ENCODE peak calls at places on chromosomes 3 and 15, in four cellular contexts. D is bronchial epithelial cell, R is GM12864, N is IMR-90. M is an unnamed sample.

GRCh38 chr3:78875851-78876250 is 891.9 kb downstream of the ROBO1 start:
- DNase-seq in R (no peak), D (peak; percentile 71), N (peak; percentile 51), M (no peak)

GRCh38 chr15:70796516-70797310 is 33.4 kb upstream of the UACA start:
- DNase-seq in D (no peak), R (no peak), N (no peak), M (no peak)

GRCh38 chr15:93274276-93274675 is 185.3 kb upstream of the RGMA start:
- DNase-seq in R (no peak), D (no peak), N (no peak), M (no peak)

GRCh38 chr3:87161486-87161885 is 65.6 kb upstream of the CHMP2B start:
- DNase-seq in D (no peak), N (no peak), R (no peak), M (no peak)

GRCh38 chr3:14425574-14426304 is 23.3 kb downstream of the SLC6A6 start:
- DNase-seq in R (peak; percentile 53), D (peak; percentile 36), N (no peak), M (peak; percentile 54)

GRCh38 chr15:87661481-87661880 is 595.1 kb downstream of the NTRK3 start:
- DNase-seq in N (no peak), R (no peak), D (peak; percentile 8), M (no peak)

GRCh38 chr3:47647550-47647949 is 68.9 kb upstream of the CSPG5 start:
- DNase-seq in D (no peak), N (no peak), R (no peak), M (no peak)

GRCh38 chr3:191065183-191065805 is 133.7 kb upstream of the OSTN start:
- DNase-seq in N (peak; percentile 80), D (peak; percentile 85), R (no peak), M (no peak)

GRCh38 chr15:70976856-70977255 is 84.2 kb downstream of the LRRC49 start:
- DNase-seq in N (peak; percentile 87), R (no peak), D (peak; percentile 23), M (no peak)

GRCh38 chr3:78742041-78742440 is 1025.8 kb downstream of the ROBO1 start:
- DNase-seq in N (no peak), D (no peak), R (no peak), M (no peak)

GRCh38 chr3:42110631-42111030 is 19.5 kb downstream of the TRAK1 start:
- DNase-seq in R (no peak), N (no peak), D (no peak), M (no peak)

GRCh38 chr15:68283401-68283800 is 5.9 kb downstream of the FEM1B start:
- DNase-seq in N (no peak), R (no peak), D (no peak), M (no peak)

GRCh38 chr3:65569845-65570405 is 468.8 kb downstream of the MAGI1 start:
- DNase-seq in N (no peak), D (peak; percentile 7), R (no peak), M (no peak)
- TF ChIP-seq CTCF in N (peak; percentile 15), D (peak; percentile 41), R (no peak), M (no peak)

GRCh38 chr15:41827880-41828746 is at the start of gene JMJD7:
- DNase-seq in R (peak; percentile 18), D (peak; percentile 68), N (peak; percentile 81), M (peak; percentile 100)

GRCh38 chr15:41828747-41829270 is 917 bp downstream of the JMJD7 start:
- DNase-seq in R (no peak), D (peak; percentile 40), N (peak; percentile 32), M (no peak)

GRCh38 chr15:41825145-41825544 is 2.7 kb upstream of the JMJD7 start:
- DNase-seq in N (no peak), D (no peak), R (no peak), M (no peak)

GRCh38 chr15:41825572-41826535 is 2.0 kb upstream of the JMJD7 start:
- DNase-seq in D (peak; percentile 32), N (no peak), R (no peak), M (no peak)

DNA sequence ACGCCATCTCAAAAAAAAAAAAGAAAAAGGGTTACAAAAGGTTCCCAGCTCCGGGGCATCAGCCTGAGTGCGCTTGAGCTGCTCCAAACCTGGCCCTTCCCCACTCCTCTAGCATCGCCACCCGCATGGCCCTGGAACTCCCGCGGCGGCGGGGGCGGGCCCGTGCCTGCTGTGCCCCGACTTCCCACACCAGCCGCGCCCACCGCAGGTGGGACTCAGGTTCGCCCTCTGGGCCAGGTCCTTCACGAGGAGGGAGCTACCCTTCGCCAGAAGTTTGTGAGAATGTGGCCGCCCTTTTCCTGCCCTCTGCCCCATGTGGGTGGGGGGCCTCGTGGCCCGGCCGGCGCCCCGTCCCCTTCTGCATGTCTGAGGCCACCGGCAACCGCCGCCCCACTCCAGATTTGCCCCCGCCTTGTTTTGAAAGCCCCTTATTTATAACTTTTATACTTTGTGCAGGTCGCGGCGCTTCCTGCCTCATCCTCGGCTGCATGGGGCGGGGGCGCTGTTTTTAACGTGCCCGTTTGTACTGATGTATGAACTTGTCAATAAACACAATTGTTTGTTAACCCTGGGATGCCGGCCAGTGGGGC is 507 bp upstream of the JMJD7 start:
- DNase-seq in D (peak; percentile 25), N (no peak), R (no peak), M (no peak)
- TF ChIP-seq CTCF in D (no peak), N (no peak), R (no peak), M (no peak)

DNA sequence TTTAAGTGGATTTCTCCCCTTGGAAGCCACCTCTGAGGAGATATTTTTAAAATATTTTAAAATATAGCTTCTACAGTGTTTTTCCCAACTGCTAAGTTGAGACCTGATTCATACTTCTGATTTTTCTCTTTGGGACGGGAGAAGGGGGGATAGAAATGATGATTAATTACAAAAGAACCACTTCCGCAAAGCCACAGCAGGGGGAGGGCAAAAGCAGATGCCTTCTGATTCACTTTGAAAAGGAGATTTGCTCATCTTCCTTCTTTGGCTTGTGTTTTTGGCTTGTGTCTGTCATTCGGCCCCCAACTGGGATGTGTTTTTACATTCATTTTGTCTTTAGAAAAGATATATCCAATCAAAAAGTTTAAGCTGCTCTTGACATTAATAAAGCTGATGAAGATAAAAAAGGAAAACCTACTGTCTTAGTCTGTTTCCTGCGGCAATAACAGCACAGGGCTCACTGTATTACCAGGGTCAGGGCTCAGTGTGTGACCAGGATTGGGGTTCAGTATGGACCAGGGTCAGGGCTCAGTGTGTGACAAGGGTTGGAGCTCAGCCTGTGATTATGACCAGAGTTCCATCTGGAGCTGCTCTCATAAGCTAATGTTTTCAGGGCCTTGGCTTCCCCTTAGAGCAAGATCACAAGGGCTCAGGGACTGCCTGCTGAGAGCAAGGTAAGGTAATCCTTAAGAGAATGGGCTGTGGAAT is 223.2 kb downstream of the MTHFS start:
- DNase-seq in D (peak; percentile 21), N (peak; percentile 58), R (peak; percentile 57), M (peak; percentile 64)
- TF ChIP-seq CTCF in D (no peak), N (no peak), R (no peak), M (no peak)

GRCh38 chr3:138370321-138370720 is 21.9 kb downstream of the MRAS start:
- DNase-seq in D (no peak), N (no peak), R (no peak), M (no peak)
- TF ChIP-seq CTCF in D (no peak), N (no peak), R (no peak), M (no peak)

DNA sequence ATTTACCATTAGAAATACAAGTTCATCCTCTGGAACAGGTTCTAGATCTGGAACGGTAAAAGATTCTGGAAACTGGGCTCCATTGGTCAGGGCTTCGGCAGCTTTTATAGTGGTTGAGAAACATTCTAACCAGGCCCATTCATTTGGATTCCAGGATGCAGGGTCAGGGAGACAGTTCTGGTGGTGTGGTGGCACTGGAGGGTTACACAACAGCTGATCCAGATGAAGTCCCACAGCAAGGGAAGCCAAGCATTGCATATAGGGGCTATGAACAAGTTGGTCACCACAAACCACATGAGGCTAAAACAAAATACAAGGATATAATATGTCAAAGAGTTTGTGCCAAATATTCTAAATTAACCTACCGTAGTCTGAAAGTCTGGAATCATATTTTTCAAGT is 43.0 kb downstream of the FBXL22 start:
- DNase-seq in R (no peak), D (no peak), N (no peak), M (no peak)
- TF ChIP-seq CTCF in R (no peak), D (no peak), N (no peak), M (no peak)

GRCh38 chr3:5133689-5134088 is 11.6 kb downstream of the ARL8B start:
- DNase-seq in R (no peak), N (no peak), D (no peak), M (no peak)

GRCh38 chr3:5136211-5136610 is 14.1 kb downstream of the ARL8B start:
- DNase-seq in R (no peak), N (no peak), D (no peak), M (no peak)

GRCh38 chr3:5138214-5138981 is 16.3 kb downstream of the ARL8B start:
- DNase-seq in R (no peak), N (peak; percentile 62), D (no peak), M (no peak)

GRCh38 chr3:5140230-5140621 is 18.1 kb downstream of the ARL8B start:
- DNase-seq in N (no peak), D (no peak), R (no peak), M (no peak)

DNA sequence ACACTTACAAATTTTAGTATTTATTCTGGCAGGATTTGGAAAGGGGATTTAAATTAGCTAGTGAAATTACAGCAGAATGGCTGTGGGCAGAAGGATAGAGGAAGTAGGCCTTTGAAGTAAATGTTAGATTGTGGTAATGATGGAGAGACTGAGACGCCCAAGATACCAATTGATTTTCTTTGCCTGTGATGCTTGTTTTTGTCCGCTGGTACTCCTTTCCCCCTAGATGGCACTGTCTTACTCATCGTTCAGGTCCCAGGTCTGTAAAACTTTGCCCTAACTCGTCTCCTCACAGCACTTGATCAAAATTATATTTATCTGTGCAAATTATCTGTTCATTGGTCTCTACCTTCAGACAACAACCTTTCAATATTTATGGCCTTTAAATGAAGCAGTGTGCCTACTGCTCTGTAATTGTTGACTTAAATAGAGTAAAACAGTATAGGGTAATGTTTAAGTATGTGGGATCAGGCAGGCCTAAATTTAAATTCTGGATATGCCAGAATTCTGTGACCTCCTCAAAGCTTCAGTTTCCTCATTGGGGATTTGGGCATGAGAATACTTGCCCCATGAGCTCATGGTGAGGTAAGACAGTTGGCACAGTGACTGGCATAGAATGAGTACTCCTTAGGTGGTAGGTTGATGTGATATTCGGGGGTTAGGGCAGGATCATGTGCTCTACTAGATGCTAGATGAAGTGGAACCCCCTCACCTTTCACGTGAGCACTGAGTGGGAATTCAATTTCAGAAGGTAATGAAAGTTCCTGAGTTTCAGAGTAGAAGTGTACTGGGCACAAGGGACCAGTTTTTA is 14.7 kb downstream of the ARL8B start:
- DNase-seq in D (peak; percentile 88), N (peak; percentile 28), R (peak; percentile 53), M (peak; percentile 63)
- TF ChIP-seq CTCF in D (peak; percentile 43), N (peak; percentile 37), R (peak; percentile 70), M (peak; percentile 57)

GRCh38 chr15:33007295-33007855 is 187.1 kb downstream of the FMN1 start:
- DNase-seq in N (peak; percentile 35), R (no peak), D (peak; percentile 50), M (no peak)
- TF ChIP-seq CTCF in N (peak; percentile 20), R (no peak), D (peak; percentile 34), M (no peak)